ENCODE peak calls at places on chromosome 4, in seven cellular contexts. M is iPS DF 6.9, I is lower lobe of right lung, F is IMR-90, V is psoas muscle, J is Peyer's patch, K is H9. Q is an unnamed sample.
A peak's percentile ranks its signal among the peaks of the same experiment; 100 is the strongest.

GRCh38 chr4:180296036-180296599 is 1947.1 kb upstream of the TENM3 start:
- DNase-seq in M (no peak), V (no peak), I (no peak), F (no peak), K (no peak), J (no peak), Q (no peak)

GRCh38 chr4:128757712-128758111 is 51.8 kb upstream of the JADE1 start:
- DNase-seq in M (no peak), V (peak; percentile 84), F (peak; percentile 23), J (no peak), K (peak; percentile 52), I (no peak), Q (peak; percentile 29)

GRCh38 chr4:47654972-47655693 is 170.1 kb downstream of the ATP10D start:
- DNase-seq in F (no peak), I (no peak), M (no peak), V (no peak), K (no peak), J (no peak), Q (no peak)

GRCh38 chr4:88457307-88458090 is 580 bp downstream of the HERC5 start:
- DNase-seq in J (no peak), K (peak; percentile 64), M (peak; percentile 16), V (peak; percentile 67), I (peak; percentile 62), F (no peak), Q (peak; percentile 52)

GRCh38 chr4:183177001-183177400 is 77.9 kb downstream of the WWC2 start:
- DNase-seq in K (no peak), F (no peak), M (no peak), J (no peak), I (no peak), V (no peak), Q (no peak)

GRCh38 chr4:112881842-112882241 is 167.6 kb upstream of the ANK2 start:
- DNase-seq in J (no peak), M (no peak), V (peak; percentile 41), F (no peak), I (no peak), K (no peak), Q (no peak)

GRCh38 chr4:118776166-118776954 is 59.6 kb downstream of the SEC24D start:
- DNase-seq in M (no peak), I (no peak), K (no peak), V (no peak), F (peak; percentile 70), J (no peak), Q (no peak)

GRCh38 chr4:77349796-77350195 is 192.8 kb downstream of the CCNG2 start:
- DNase-seq in V (no peak), I (no peak), K (no peak), F (no peak), M (no peak), J (no peak), Q (no peak)

GRCh38 chr4:74555231-74555630 is 110.3 kb downstream of the AREG start:
- DNase-seq in J (no peak), F (peak; percentile 69), I (no peak), M (no peak), K (no peak), V (no peak), Q (no peak)

GRCh38 chr4:105059337-105059736 is 87.3 kb upstream of the TET2 start:
- DNase-seq in F (no peak), M (no peak), J (no peak), V (no peak), K (no peak), I (no peak), Q (no peak)

GRCh38 chr4:28976369-28976768 is 1743.8 kb upstream of the PCDH7 start:
- DNase-seq in I (no peak), M (no peak), V (no peak), F (no peak), K (no peak), J (no peak), Q (no peak)

GRCh38 chr4:5963611-5964010 is 54.6 kb downstream of the C4orf50 start:
- DNase-seq in K (no peak), F (no peak), J (no peak), V (no peak), I (no peak), M (no peak), Q (no peak)

GRCh38 chr4:163554870-163555465 is 60.5 kb downstream of the TMA16 start:
- DNase-seq in I (no peak), J (no peak), K (no peak), M (no peak), F (peak; percentile 32), V (no peak), Q (no peak)

GRCh38 chr4:47954245-47954644 is 39.9 kb upstream of the NFXL1 start:
- DNase-seq in M (no peak), I (no peak), K (no peak), V (no peak), J (no peak), F (no peak), Q (no peak)

GRCh38 chr4:130080872-130081451 is 985.0 kb downstream of the C4orf33 start:
- DNase-seq in V (no peak), K (no peak), I (no peak), M (no peak), J (no peak), F (no peak), Q (no peak)

GRCh38 chr4:144715230-144715629 is 69.3 kb downstream of the HHIP start:
- DNase-seq in J (no peak), F (no peak), I (no peak), V (no peak), K (no peak), M (no peak), Q (no peak)

GRCh38 chr4:2424581-2424980 is 5.8 kb downstream of the CFAP99 start:
- DNase-seq in M (no peak), V (no peak), J (no peak), F (peak; percentile 13), K (no peak), I (peak; percentile 42), Q (no peak)

GRCh38 chr4:150525321-150525868 is 56.6 kb upstream of the MAB21L2 start:
- DNase-seq in F (no peak), K (no peak), J (no peak), I (no peak), V (no peak), M (no peak), Q (no peak)

GRCh38 chr4:173231916-173232315 is 63.3 kb downstream of the GALNT7 start:
- DNase-seq in J (no peak), V (no peak), F (peak; percentile 18), K (no peak), M (no peak), I (no peak), Q (no peak)

GRCh38 chr4:73870778-73871177 is 1.6 kb downstream of the CXCL1 start:
- DNase-seq in V (no peak), I (no peak), M (no peak), J (no peak), F (no peak), K (no peak), Q (no peak)

GRCh38 chr4:116027311-116027710 is 913.9 kb upstream of the NDST4 start:
- DNase-seq in V (no peak), J (no peak), F (no peak), I (no peak), K (no peak), M (no peak), Q (no peak)

GRCh38 chr4:158621729-158622128 is 50.0 kb downstream of the C4orf46 start:
- DNase-seq in K (no peak), V (no peak), I (no peak), F (no peak), J (no peak), M (no peak), Q (no peak)

GRCh38 chr4:186919340-186919739 is 195.7 kb upstream of the FAT1 start:
- DNase-seq in I (no peak), V (no peak), F (no peak), M (no peak), K (no peak), J (no peak), Q (no peak)

DNA sequence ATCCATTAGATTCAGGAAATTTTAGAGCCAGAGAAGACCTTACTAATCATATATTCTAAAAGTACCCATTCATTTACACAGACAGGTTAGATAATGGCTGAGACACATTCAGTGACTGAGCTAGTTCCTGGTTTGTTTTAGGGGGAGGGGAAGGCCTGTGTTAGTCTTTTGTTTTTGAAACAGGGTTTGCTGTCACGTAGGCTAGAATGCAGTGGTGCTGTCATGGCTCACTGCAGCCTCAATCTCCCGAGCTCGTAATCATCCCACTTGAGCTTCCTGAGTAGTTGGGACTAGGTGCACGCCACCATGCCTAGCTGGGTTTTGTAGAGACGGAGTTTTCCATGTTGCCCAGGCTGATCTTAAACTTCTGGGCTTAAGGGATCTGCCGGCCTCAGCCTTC is 10.1 kb downstream of the RBPJ start:
- DNase-seq in V (no peak), K (no peak), J (no peak), F (no peak), M (no peak), I (no peak), Q (no peak)
- H3K27ac ChIP-seq in V (no peak overlapping the region), K (no peak overlapping the region), J (no peak overlapping the region), F (no peak overlapping the region), M (no peak overlapping the region), I (no peak overlapping the region), Q (no peak overlapping the region)

DNA sequence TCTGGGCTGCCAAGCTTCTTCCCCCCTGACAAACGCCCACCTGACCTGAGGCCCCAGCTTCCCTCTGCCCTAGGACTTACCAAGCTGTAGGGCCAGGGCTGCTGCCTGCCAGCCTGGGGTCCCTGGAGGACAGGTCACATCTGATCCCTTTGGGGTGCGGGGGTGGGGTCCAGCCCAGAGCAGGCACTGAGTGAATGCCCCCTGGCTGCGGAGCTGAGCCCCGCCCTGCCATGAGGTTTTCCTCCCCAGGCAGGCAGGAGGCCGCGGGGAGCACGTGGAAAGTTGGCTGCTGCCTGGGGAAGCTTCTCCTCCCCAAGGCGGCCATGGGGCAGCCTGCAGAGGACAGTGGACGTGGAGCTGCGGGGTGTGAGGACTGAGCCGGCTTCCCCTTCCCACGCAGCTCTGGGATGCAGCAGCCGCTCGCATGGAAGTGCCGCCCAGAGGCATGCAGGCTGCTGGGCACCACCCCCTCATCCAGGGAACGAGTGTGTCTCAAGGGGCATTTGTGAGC is 37.0 kb downstream of the HTRA3 start:
- DNase-seq in I (peak; percentile 33), V (peak; percentile 68), J (peak; percentile 37), F (no peak), K (no peak), M (no peak), Q (no peak)
- H3K27me3 ChIP-seq in I (no peaks in the 10 kb centered on the region), V (no peaks in the 10 kb centered on the region), J (no peaks in the 10 kb centered on the region), F (peaks cover 1% of the 10 kb centered on the region), K (no peaks in the 10 kb centered on the region), M (no peaks in the 10 kb centered on the region), Q (no peaks in the 10 kb centered on the region)

DNA sequence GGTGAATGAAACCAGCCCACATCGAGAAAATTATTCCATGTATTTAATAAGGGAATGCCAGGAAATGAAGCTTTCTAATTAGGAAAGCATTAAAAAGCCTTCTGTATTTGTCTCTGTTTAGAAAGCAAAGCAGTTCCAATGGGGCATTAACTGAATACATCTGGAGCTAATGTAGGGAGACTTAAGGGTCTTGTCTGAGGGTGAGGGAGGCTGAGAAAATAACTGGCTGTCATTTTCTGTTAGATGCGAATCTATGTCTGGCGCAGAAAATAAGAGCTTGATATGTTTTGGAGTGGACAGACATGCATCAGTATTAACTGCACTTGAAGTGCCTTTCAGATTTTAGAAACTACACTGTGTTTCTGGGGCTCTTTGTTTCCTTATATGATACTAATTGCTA is 111.3 kb downstream of the KLHL8 start:
- DNase-seq in M (no peak), K (no peak), J (no peak), F (no peak), I (no peak), V (no peak), Q (no peak)
- H3K27ac ChIP-seq in M (no peak overlapping the region), K (no peak overlapping the region), J (no peak overlapping the region), F (no peak overlapping the region), I (peak overlapping the region; percentile 50), V (peak overlapping the region; percentile 86), Q (peak overlapping the region; percentile 63)

GRCh38 chr4:41744572-41745291 is 3.8 kb downstream of the PHOX2B start:
- DNase-seq in V (no peak), K (peak; percentile 35), M (no peak), F (no peak), I (no peak), J (no peak), Q (no peak)
- H3K27me3 ChIP-seq in V (peaks cover 11% of the 10 kb centered on the region), K (peaks cover 93% of the 10 kb centered on the region), M (peaks cover 79% of the 10 kb centered on the region), F (peaks cover 88% of the 10 kb centered on the region), I (peaks cover 76% of the 10 kb centered on the region), J (peaks cover 30% of the 10 kb centered on the region), Q (peaks cover 96% of the 10 kb centered on the region)

Q was measured in heart right ventricle.